ENCODE peak calls at places on chromosomes 11 and 22, in seven cellular contexts. One of them, this sample, is unnamed.

GRCh38 chr11:79236541-79236971 is 204.3 kb downstream of the TENM4 start:
- DNase-seq in PC-3: no peak
- DNase-seq in amniotic stem cell: peak
- DNase-seq in activated CD4-positive, alpha-beta T cell treated with anti-CD3 and anti-CD28 coated beads for 4 hours: no peak
- DNase-seq in NCI-H2171: no peak
- DNase-seq in CD4-positive, alpha-beta memory T cell: no peak
- DNase-seq in NCI-H1417 treated with DMSO at 0.1 percent for 48 hours: no peak
- DNase-seq in this sample: no peak

GRCh38 chr11:47148903-47149535 is 27.7 kb downstream of the ARFGAP2 start:
- DNase-seq in PC-3: no peak
- DNase-seq in NCI-H1417 treated with DMSO at 0.1 percent for 48 hours: no peak
- DNase-seq in CD4-positive, alpha-beta memory T cell: no peak
- DNase-seq in amniotic stem cell: no peak
- DNase-seq in NCI-H2171: peak
- DNase-seq in activated CD4-positive, alpha-beta T cell treated with anti-CD3 and anti-CD28 coated beads for 4 hours: no peak
- DNase-seq in this sample: no peak

GRCh38 chr11:35944503-35945136 is 758 bp downstream of the LDLRAD3 start:
- DNase-seq in activated CD4-positive, alpha-beta T cell treated with anti-CD3 and anti-CD28 coated beads for 4 hours: no peak
- DNase-seq in amniotic stem cell: no peak
- DNase-seq in NCI-H2171: no peak
- DNase-seq in CD4-positive, alpha-beta memory T cell: no peak
- DNase-seq in NCI-H1417 treated with DMSO at 0.1 percent for 48 hours: no peak
- DNase-seq in PC-3: peak
- DNase-seq in this sample: peak

GRCh38 chr22:49209452-49210195 is 618.0 kb downstream of the BRD1 start:
- DNase-seq in NCI-H1417 treated with DMSO at 0.1 percent for 48 hours: no peak
- DNase-seq in PC-3: no peak
- DNase-seq in activated CD4-positive, alpha-beta T cell treated with anti-CD3 and anti-CD28 coated beads for 4 hours: no peak
- DNase-seq in CD4-positive, alpha-beta memory T cell: no peak
- DNase-seq in NCI-H2171: peak
- DNase-seq in amniotic stem cell: no peak
- DNase-seq in this sample: no peak

GRCh38 chr11:64546176-64546575 is 44.8 kb upstream of the SLC22A12 start:
- DNase-seq in NCI-H2171: no peak
- DNase-seq in CD4-positive, alpha-beta memory T cell: no peak
- DNase-seq in activated CD4-positive, alpha-beta T cell treated with anti-CD3 and anti-CD28 coated beads for 4 hours: no peak
- DNase-seq in NCI-H1417 treated with DMSO at 0.1 percent for 48 hours: no peak
- DNase-seq in amniotic stem cell: no peak
- DNase-seq in PC-3: no peak
- DNase-seq in this sample: no peak

GRCh38 chr22:22720201-22720723 is 75.8 kb downstream of the GGTLC2 start:
- DNase-seq in activated CD4-positive, alpha-beta T cell treated with anti-CD3 and anti-CD28 coated beads for 4 hours: no peak
- DNase-seq in PC-3: peak
- DNase-seq in amniotic stem cell: no peak
- DNase-seq in CD4-positive, alpha-beta memory T cell: peak
- DNase-seq in NCI-H2171: no peak
- DNase-seq in NCI-H1417 treated with DMSO at 0.1 percent for 48 hours: no peak
- DNase-seq in this sample: no peak

GRCh38 chr11:65386307-65387081 is at the start of gene FRMD8:
- DNase-seq in NCI-H2171: peak
- DNase-seq in PC-3: peak
- DNase-seq in NCI-H1417 treated with DMSO at 0.1 percent for 48 hours: peak
- DNase-seq in activated CD4-positive, alpha-beta T cell treated with anti-CD3 and anti-CD28 coated beads for 4 hours: peak
- DNase-seq in CD4-positive, alpha-beta memory T cell: peak
- DNase-seq in amniotic stem cell: peak
- DNase-seq in this sample: peak

GRCh38 chr11:92224394-92225205 is at the start of gene FAT3:
- DNase-seq in PC-3: no peak
- DNase-seq in activated CD4-positive, alpha-beta T cell treated with anti-CD3 and anti-CD28 coated beads for 4 hours: no peak
- DNase-seq in NCI-H2171: no peak
- DNase-seq in NCI-H1417 treated with DMSO at 0.1 percent for 48 hours: no peak
- DNase-seq in amniotic stem cell: no peak
- DNase-seq in CD4-positive, alpha-beta memory T cell: no peak
- DNase-seq in this sample: peak

GRCh38 chr11:16788141-16789060 is 50.0 kb downstream of the C11orf58 start:
- DNase-seq in PC-3: peak
- DNase-seq in amniotic stem cell: no peak
- DNase-seq in NCI-H1417 treated with DMSO at 0.1 percent for 48 hours: peak
- DNase-seq in CD4-positive, alpha-beta memory T cell: peak
- DNase-seq in NCI-H2171: no peak
- DNase-seq in activated CD4-positive, alpha-beta T cell treated with anti-CD3 and anti-CD28 coated beads for 4 hours: peak
- DNase-seq in this sample: peak

GRCh38 chr11:86990520-86990919 is 35.3 kb upstream of the FZD4 start:
- DNase-seq in CD4-positive, alpha-beta memory T cell: no peak
- DNase-seq in amniotic stem cell: no peak
- DNase-seq in PC-3: peak
- DNase-seq in activated CD4-positive, alpha-beta T cell treated with anti-CD3 and anti-CD28 coated beads for 4 hours: no peak
- DNase-seq in NCI-H2171: no peak
- DNase-seq in NCI-H1417 treated with DMSO at 0.1 percent for 48 hours: no peak
- DNase-seq in this sample: no peak

GRCh38 chr11:9861860-9862725 is 198.2 kb downstream of the SWAP70 start:
- DNase-seq in amniotic stem cell: no peak
- DNase-seq in CD4-positive, alpha-beta memory T cell: peak
- DNase-seq in NCI-H2171: no peak
- DNase-seq in activated CD4-positive, alpha-beta T cell treated with anti-CD3 and anti-CD28 coated beads for 4 hours: peak
- DNase-seq in NCI-H1417 treated with DMSO at 0.1 percent for 48 hours: no peak
- DNase-seq in PC-3: peak
- DNase-seq in this sample: peak

GRCh38 chr11:71474771-71475483 is 21.9 kb downstream of the NADSYN1 start:
- DNase-seq in activated CD4-positive, alpha-beta T cell treated with anti-CD3 and anti-CD28 coated beads for 4 hours: no peak
- DNase-seq in amniotic stem cell: no peak
- DNase-seq in CD4-positive, alpha-beta memory T cell: no peak
- DNase-seq in PC-3: no peak
- DNase-seq in NCI-H1417 treated with DMSO at 0.1 percent for 48 hours: no peak
- DNase-seq in NCI-H2171: no peak
- DNase-seq in this sample: no peak

GRCh38 chr22:41983516-41983915 is 14.3 kb downstream of the SEPTIN3 start:
- DNase-seq in amniotic stem cell: no peak
- DNase-seq in PC-3: no peak
- DNase-seq in activated CD4-positive, alpha-beta T cell treated with anti-CD3 and anti-CD28 coated beads for 4 hours: no peak
- DNase-seq in NCI-H2171: no peak
- DNase-seq in CD4-positive, alpha-beta memory T cell: no peak
- DNase-seq in NCI-H1417 treated with DMSO at 0.1 percent for 48 hours: no peak
- DNase-seq in this sample: no peak

GRCh38 chr11:61776561-61777075 is 15.8 kb downstream of the TMEM258 start:
- DNase-seq in NCI-H2171: no peak
- DNase-seq in activated CD4-positive, alpha-beta T cell treated with anti-CD3 and anti-CD28 coated beads for 4 hours: peak
- DNase-seq in PC-3: peak
- DNase-seq in amniotic stem cell: peak
- DNase-seq in NCI-H1417 treated with DMSO at 0.1 percent for 48 hours: no peak
- DNase-seq in CD4-positive, alpha-beta memory T cell: peak
- DNase-seq in this sample: peak

GRCh38 chr11:117749541-117749910 is 47.5 kb downstream of the DSCAML1 start:
- DNase-seq in activated CD4-positive, alpha-beta T cell treated with anti-CD3 and anti-CD28 coated beads for 4 hours: no peak
- DNase-seq in NCI-H1417 treated with DMSO at 0.1 percent for 48 hours: no peak
- DNase-seq in PC-3: no peak
- DNase-seq in amniotic stem cell: no peak
- DNase-seq in NCI-H2171: no peak
- DNase-seq in CD4-positive, alpha-beta memory T cell: no peak
- DNase-seq in this sample: no peak

GRCh38 chr11:65498042-65498726 is 661 bp upstream of the MALAT1 start:
- DNase-seq in NCI-H2171: peak
- DNase-seq in NCI-H1417 treated with DMSO at 0.1 percent for 48 hours: no peak
- DNase-seq in amniotic stem cell: no peak
- DNase-seq in PC-3: peak
- DNase-seq in activated CD4-positive, alpha-beta T cell treated with anti-CD3 and anti-CD28 coated beads for 4 hours: peak
- DNase-seq in CD4-positive, alpha-beta memory T cell: peak
- DNase-seq in this sample: peak

GRCh38 chr11:64299847-64300648 is at the start of gene CATSPERZ:
- DNase-seq in CD4-positive, alpha-beta memory T cell: peak
- DNase-seq in NCI-H2171: no peak
- DNase-seq in PC-3: no peak
- DNase-seq in activated CD4-positive, alpha-beta T cell treated with anti-CD3 and anti-CD28 coated beads for 4 hours: no peak
- DNase-seq in NCI-H1417 treated with DMSO at 0.1 percent for 48 hours: no peak
- DNase-seq in amniotic stem cell: no peak
- DNase-seq in this sample: no peak

GRCh38 chr11:2306971-2307732 is 5.3 kb downstream of the TSPAN32 start:
- DNase-seq in CD4-positive, alpha-beta memory T cell: no peak
- DNase-seq in NCI-H2171: no peak
- DNase-seq in amniotic stem cell: no peak
- DNase-seq in PC-3: no peak
- DNase-seq in activated CD4-positive, alpha-beta T cell treated with anti-CD3 and anti-CD28 coated beads for 4 hours: no peak
- DNase-seq in NCI-H1417 treated with DMSO at 0.1 percent for 48 hours: no peak
- DNase-seq in this sample: peak

GRCh38 chr11:77473001-77473800 is 693 bp downstream of the PAK1 start:
- DNase-seq in CD4-positive, alpha-beta memory T cell: peak
- DNase-seq in PC-3: peak
- DNase-seq in activated CD4-positive, alpha-beta T cell treated with anti-CD3 and anti-CD28 coated beads for 4 hours: peak
- DNase-seq in NCI-H1417 treated with DMSO at 0.1 percent for 48 hours: no peak
- DNase-seq in NCI-H2171: peak
- DNase-seq in amniotic stem cell: no peak
- DNase-seq in this sample: peak

GRCh38 chr11:122505304-122506006 is 150.1 kb upstream of the UBASH3B start:
- DNase-seq in CD4-positive, alpha-beta memory T cell: peak
- DNase-seq in NCI-H2171: peak
- DNase-seq in PC-3: peak
- DNase-seq in NCI-H1417 treated with DMSO at 0.1 percent for 48 hours: no peak
- DNase-seq in amniotic stem cell: peak
- DNase-seq in activated CD4-positive, alpha-beta T cell treated with anti-CD3 and anti-CD28 coated beads for 4 hours: peak
- DNase-seq in this sample: peak

GRCh38 chr11:111465400-111465799 is 46.8 kb downstream of the BTG4 start:
- DNase-seq in CD4-positive, alpha-beta memory T cell: no peak
- DNase-seq in activated CD4-positive, alpha-beta T cell treated with anti-CD3 and anti-CD28 coated beads for 4 hours: no peak
- DNase-seq in amniotic stem cell: peak
- DNase-seq in NCI-H1417 treated with DMSO at 0.1 percent for 48 hours: no peak
- DNase-seq in PC-3: peak
- DNase-seq in NCI-H2171: no peak
- DNase-seq in this sample: no peak

GRCh38 chr22:41656515-41656914 is 32.2 kb downstream of the SNU13 start:
- DNase-seq in PC-3: no peak
- DNase-seq in activated CD4-positive, alpha-beta T cell treated with anti-CD3 and anti-CD28 coated beads for 4 hours: no peak
- DNase-seq in NCI-H2171: no peak
- DNase-seq in NCI-H1417 treated with DMSO at 0.1 percent for 48 hours: no peak
- DNase-seq in amniotic stem cell: no peak
- DNase-seq in CD4-positive, alpha-beta memory T cell: no peak
- DNase-seq in this sample: no peak

GRCh38 chr11:100687032-100687629 is at the start of gene ARHGAP42:
- DNase-seq in CD4-positive, alpha-beta memory T cell: no peak
- DNase-seq in PC-3: peak
- DNase-seq in amniotic stem cell: no peak
- DNase-seq in NCI-H1417 treated with DMSO at 0.1 percent for 48 hours: no peak
- DNase-seq in NCI-H2171: no peak
- DNase-seq in activated CD4-positive, alpha-beta T cell treated with anti-CD3 and anti-CD28 coated beads for 4 hours: no peak
- DNase-seq in this sample: peak

GRCh38 chr11:105693075-105693474 is 83.2 kb downstream of the GRIA4 start:
- DNase-seq in NCI-H2171: no peak
- DNase-seq in amniotic stem cell: no peak
- DNase-seq in CD4-positive, alpha-beta memory T cell: no peak
- DNase-seq in NCI-H1417 treated with DMSO at 0.1 percent for 48 hours: no peak
- DNase-seq in PC-3: no peak
- DNase-seq in activated CD4-positive, alpha-beta T cell treated with anti-CD3 and anti-CD28 coated beads for 4 hours: no peak
- DNase-seq in this sample: no peak

GRCh38 chr22:46187862-46188261 is 37.5 kb downstream of the PPARA start:
- DNase-seq in amniotic stem cell: no peak
- DNase-seq in activated CD4-positive, alpha-beta T cell treated with anti-CD3 and anti-CD28 coated beads for 4 hours: no peak
- DNase-seq in PC-3: no peak
- DNase-seq in NCI-H2171: no peak
- DNase-seq in NCI-H1417 treated with DMSO at 0.1 percent for 48 hours: no peak
- DNase-seq in CD4-positive, alpha-beta memory T cell: no peak
- DNase-seq in this sample: no peak

GRCh38 chr11:67299471-67300191 is 3.7 kb upstream of the SSH3 start:
- DNase-seq in PC-3: no peak
- DNase-seq in CD4-positive, alpha-beta memory T cell: no peak
- DNase-seq in amniotic stem cell: no peak
- DNase-seq in NCI-H1417 treated with DMSO at 0.1 percent for 48 hours: no peak
- DNase-seq in NCI-H2171: no peak
- DNase-seq in activated CD4-positive, alpha-beta T cell treated with anti-CD3 and anti-CD28 coated beads for 4 hours: no peak
- DNase-seq in this sample: no peak

GRCh38 chr11:45859661-45860140 is 12.4 kb downstream of the CRY2 start:
- DNase-seq in CD4-positive, alpha-beta memory T cell: no peak
- DNase-seq in NCI-H1417 treated with DMSO at 0.1 percent for 48 hours: no peak
- DNase-seq in activated CD4-positive, alpha-beta T cell treated with anti-CD3 and anti-CD28 coated beads for 4 hours: no peak
- DNase-seq in NCI-H2171: peak
- DNase-seq in amniotic stem cell: peak
- DNase-seq in PC-3: no peak
- DNase-seq in this sample: peak

GRCh38 chr22:47355776-47356432 is 593.5 kb downstream of the TBC1D22A start:
- DNase-seq in activated CD4-positive, alpha-beta T cell treated with anti-CD3 and anti-CD28 coated beads for 4 hours: no peak
- DNase-seq in PC-3: no peak
- DNase-seq in CD4-positive, alpha-beta memory T cell: no peak
- DNase-seq in amniotic stem cell: no peak
- DNase-seq in NCI-H2171: peak
- DNase-seq in NCI-H1417 treated with DMSO at 0.1 percent for 48 hours: no peak
- DNase-seq in this sample: no peak

GRCh38 chr11:1196516-1197391 is 26.1 kb upstream of the MUC5B start:
- DNase-seq in amniotic stem cell: no peak
- DNase-seq in CD4-positive, alpha-beta memory T cell: no peak
- DNase-seq in NCI-H1417 treated with DMSO at 0.1 percent for 48 hours: no peak
- DNase-seq in activated CD4-positive, alpha-beta T cell treated with anti-CD3 and anti-CD28 coated beads for 4 hours: no peak
- DNase-seq in PC-3: no peak
- DNase-seq in NCI-H2171: no peak
- DNase-seq in this sample: no peak

GRCh38 chr22:29204617-29205183 is 996 bp upstream of the EMID1 start:
- DNase-seq in activated CD4-positive, alpha-beta T cell treated with anti-CD3 and anti-CD28 coated beads for 4 hours: no peak
- DNase-seq in NCI-H2171: no peak
- DNase-seq in amniotic stem cell: no peak
- DNase-seq in PC-3: no peak
- DNase-seq in NCI-H1417 treated with DMSO at 0.1 percent for 48 hours: no peak
- DNase-seq in CD4-positive, alpha-beta memory T cell: no peak
- DNase-seq in this sample: no peak

GRCh38 chr11:46278387-46279173 is 1.1 kb downstream of the CREB3L1 start:
- DNase-seq in NCI-H2171: no peak
- DNase-seq in amniotic stem cell: peak
- DNase-seq in PC-3: no peak
- DNase-seq in NCI-H1417 treated with DMSO at 0.1 percent for 48 hours: no peak
- DNase-seq in CD4-positive, alpha-beta memory T cell: peak
- DNase-seq in activated CD4-positive, alpha-beta T cell treated with anti-CD3 and anti-CD28 coated beads for 4 hours: no peak
- DNase-seq in this sample: peak

GRCh38 chr11:95305726-95306522 is 74.9 kb upstream of the SESN3 start:
- DNase-seq in CD4-positive, alpha-beta memory T cell: no peak
- DNase-seq in amniotic stem cell: no peak
- DNase-seq in NCI-H1417 treated with DMSO at 0.1 percent for 48 hours: no peak
- DNase-seq in PC-3: no peak
- DNase-seq in NCI-H2171: no peak
- DNase-seq in activated CD4-positive, alpha-beta T cell treated with anti-CD3 and anti-CD28 coated beads for 4 hours: no peak
- DNase-seq in this sample: no peak

GRCh38 chr22:35893698-35894097 is 134.9 kb downstream of the RBFOX2 start:
- DNase-seq in NCI-H1417 treated with DMSO at 0.1 percent for 48 hours: no peak
- DNase-seq in activated CD4-positive, alpha-beta T cell treated with anti-CD3 and anti-CD28 coated beads for 4 hours: no peak
- DNase-seq in PC-3: no peak
- DNase-seq in amniotic stem cell: no peak
- DNase-seq in NCI-H2171: no peak
- DNase-seq in CD4-positive, alpha-beta memory T cell: no peak
- DNase-seq in this sample: no peak

GRCh38 chr11:124872280-124872679 is 7.0 kb downstream of the ROBO3 start:
- DNase-seq in NCI-H2171: no peak
- DNase-seq in PC-3: no peak
- DNase-seq in NCI-H1417 treated with DMSO at 0.1 percent for 48 hours: no peak
- DNase-seq in amniotic stem cell: no peak
- DNase-seq in CD4-positive, alpha-beta memory T cell: no peak
- DNase-seq in activated CD4-positive, alpha-beta T cell treated with anti-CD3 and anti-CD28 coated beads for 4 hours: no peak
- DNase-seq in this sample: no peak

GRCh38 chr22:22902247-22902962 is 14.8 kb downstream of the IGLL5 start:
- DNase-seq in NCI-H1417 treated with DMSO at 0.1 percent for 48 hours: no peak
- DNase-seq in PC-3: no peak
- DNase-seq in CD4-positive, alpha-beta memory T cell: no peak
- DNase-seq in amniotic stem cell: no peak
- DNase-seq in activated CD4-positive, alpha-beta T cell treated with anti-CD3 and anti-CD28 coated beads for 4 hours: no peak
- DNase-seq in NCI-H2171: no peak
- DNase-seq in this sample: no peak

GRCh38 chr11:126317681-126318641 is 14.1 kb downstream of the DCPS start:
- DNase-seq in activated CD4-positive, alpha-beta T cell treated with anti-CD3 and anti-CD28 coated beads for 4 hours: no peak
- DNase-seq in NCI-H2171: no peak
- DNase-seq in amniotic stem cell: peak
- DNase-seq in CD4-positive, alpha-beta memory T cell: no peak
- DNase-seq in NCI-H1417 treated with DMSO at 0.1 percent for 48 hours: no peak
- DNase-seq in PC-3: no peak
- DNase-seq in this sample: peak